ENCODE peak calls at places on chromosome 13, in ten cellular contexts. E, Q, L, H, V, A, M, D, N and U are unnamed samples.

GRCh38 chr13:85508683-85509329 is 290.4 kb downstream of the SLITRK6 start:
- DNase-seq in L (peak), H (peak), N (peak), V (no peak), E (no peak), Q (no peak), D (no peak), A (no peak), M (no peak), U (no peak)

GRCh38 chr13:19810151-19810550 is 27.4 kb upstream of the PSPC1 start:
- DNase-seq in N (no peak), H (no peak), E (no peak), L (no peak), Q (no peak), V (no peak), M (no peak), A (no peak), D (no peak), U (no peak)

GRCh38 chr13:41268764-41269163 is 5.4 kb upstream of the MTRF1 start:
- DNase-seq in E (peak), Q (no peak), N (peak), M (no peak), A (no peak), L (peak), V (no peak), H (no peak), D (peak), U (peak)

GRCh38 chr13:29920018-29920643 is 69.7 kb upstream of the UBL3 start:
- DNase-seq in Q (no peak), A (no peak), L (no peak), E (no peak), H (no peak), D (no peak), V (no peak), N (no peak), M (no peak), U (no peak)

GRCh38 chr13:58495668-58496067 is 864.1 kb downstream of the PCDH17 start:
- DNase-seq in N (no peak), M (no peak), D (no peak), H (no peak), E (no peak), V (no peak), L (no peak), Q (no peak), A (no peak), U (no peak)

GRCh38 chr13:40667622-40667978 is 1.2 kb upstream of the FOXO1 start:
- DNase-seq in M (no peak), D (peak), N (no peak), V (no peak), H (peak), A (no peak), L (no peak), Q (no peak), E (no peak), U (no peak)

GRCh38 chr13:99985243-99985874 is 3.8 kb downstream of the ZIC2 start:
- DNase-seq in N (no peak), D (peak), A (peak), H (peak), Q (no peak), V (no peak), L (no peak), M (peak), E (no peak), U (no peak)

GRCh38 chr13:103009061-103009840 is 57.0 kb downstream of the SLC10A2 start:
- DNase-seq in A (no peak), Q (no peak), H (no peak), M (no peak), L (peak), D (no peak), N (peak), E (no peak), V (no peak), U (no peak)

GRCh38 chr13:27834095-27834494 is 41.8 kb downstream of the GSX1 start:
- DNase-seq in Q (no peak), N (no peak), L (no peak), M (no peak), A (no peak), D (no peak), V (no peak), H (no peak), E (no peak), U (no peak)

GRCh38 chr13:78187781-78188180 is 269.1 kb upstream of the EDNRB start:
- DNase-seq in V (no peak), Q (no peak), L (no peak), N (no peak), H (no peak), D (no peak), M (no peak), A (no peak), E (no peak), U (no peak)

GRCh38 chr13:100140441-100140840 is 51.5 kb downstream of the PCCA start:
- DNase-seq in Q (no peak), E (no peak), H (no peak), D (no peak), L (no peak), V (no peak), N (no peak), A (no peak), M (no peak), U (no peak)

GRCh38 chr13:99766641-99767045 is 204.9 kb downstream of the ZIC5 start:
- DNase-seq in A (no peak), L (peak), Q (no peak), D (no peak), N (no peak), M (no peak), H (peak), V (no peak), E (no peak), U (no peak)

GRCh38 chr13:27979001-27979643 is 9.4 kb downstream of the URAD start:
- DNase-seq in Q (no peak), H (peak), D (no peak), M (no peak), A (no peak), E (no peak), L (no peak), V (no peak), N (no peak), U (no peak)

GRCh38 chr13:41050041-41050440 is 11.3 kb upstream of the WBP4 start:
- DNase-seq in D (no peak), H (no peak), V (no peak), M (no peak), L (no peak), A (no peak), N (no peak), E (peak), Q (no peak), U (no peak)

GRCh38 chr13:39379667-39380655 is 223.0 kb downstream of the LHFPL6 start:
- DNase-seq in E (peak), Q (no peak), M (no peak), V (no peak), N (peak), L (no peak), H (no peak), D (no peak), A (no peak), U (no peak)

GRCh38 chr13:20127563-20128458 is 33.0 kb downstream of the GJA3 start:
- DNase-seq in M (peak), A (peak), E (peak), V (no peak), Q (peak), L (no peak), H (peak), N (peak), D (peak), U (peak)

GRCh38 chr13:110055089-110055488 is 251.9 kb downstream of the COL4A1 start:
- DNase-seq in N (peak), Q (no peak), E (no peak), A (no peak), V (no peak), M (no peak), D (no peak), L (no peak), H (no peak), U (peak)

GRCh38 chr13:66513728-66514127 is 716.4 kb downstream of the PCDH9 start:
- DNase-seq in V (no peak), E (peak), H (no peak), D (no peak), L (peak), A (no peak), N (peak), M (no peak), Q (no peak), U (no peak)

GRCh38 chr13:27960362-27961226 is 8.5 kb downstream of the CDX2 start:
- DNase-seq in D (peak), H (peak), M (peak), A (peak), Q (no peak), E (peak), N (peak), V (no peak), L (peak), U (peak)

GRCh38 chr13:102317593-102317992 is 84.3 kb downstream of the FGF14 start:
- DNase-seq in Q (no peak), A (peak), V (no peak), M (no peak), L (no peak), N (peak), H (no peak), E (peak), D (no peak), U (no peak)

GRCh38 chr13:33340631-33341030 is 55.1 kb upstream of the STARD13 start:
- DNase-seq in M (no peak), H (no peak), Q (no peak), E (peak), V (no peak), N (peak), A (no peak), L (no peak), D (no peak), U (no peak)

GRCh38 chr13:20378721-20379120 is 146.6 kb upstream of the GJB6 start:
- DNase-seq in N (no peak), M (no peak), A (no peak), V (no peak), D (no peak), E (no peak), H (peak), L (no peak), Q (no peak), U (no peak)

GRCh38 chr13:27970382-27971235 is 1.5 kb upstream of the CDX2 start:
- DNase-seq in M (peak), D (peak), Q (no peak), A (no peak), H (peak), V (no peak), N (no peak), E (no peak), L (no peak), U (no peak)

GRCh38 chr13:80011448-80012212 is 329.3 kb downstream of the SPRY2 start:
- DNase-seq in E (no peak), D (no peak), V (no peak), M (no peak), Q (no peak), H (no peak), A (no peak), N (peak), L (no peak), U (no peak)

GRCh38 chr13:82566864-82567263 is 1315.4 kb downstream of the SLITRK1 start:
- DNase-seq in E (no peak), M (no peak), D (no peak), Q (no peak), N (no peak), L (no peak), H (no peak), A (no peak), V (no peak), U (no peak)

GRCh38 chr13:49810825-49811526 is 18.5 kb upstream of the KPNA3 start:
- DNase-seq in A (peak), M (no peak), H (no peak), E (peak), N (peak), D (no peak), L (peak), V (no peak), Q (no peak), U (no peak)

GRCh38 chr13:74129500-74130144 is 4.6 kb downstream of the KLF12 start:
- DNase-seq in A (no peak), M (no peak), V (no peak), D (no peak), L (no peak), H (no peak), Q (peak), N (peak), E (peak), U (no peak)

GRCh38 chr13:29543230-29544215 is 52.0 kb downstream of the SLC7A1 start:
- DNase-seq in E (peak), H (peak), M (no peak), A (peak), D (no peak), Q (no peak), V (no peak), N (peak), L (peak), U (peak)

GRCh38 chr13:101231751-101232428 is 184.4 kb downstream of the NALCN start:
- DNase-seq in E (peak), N (peak), Q (no peak), M (no peak), H (no peak), D (no peak), V (no peak), A (no peak), L (peak), U (peak)

DNA sequence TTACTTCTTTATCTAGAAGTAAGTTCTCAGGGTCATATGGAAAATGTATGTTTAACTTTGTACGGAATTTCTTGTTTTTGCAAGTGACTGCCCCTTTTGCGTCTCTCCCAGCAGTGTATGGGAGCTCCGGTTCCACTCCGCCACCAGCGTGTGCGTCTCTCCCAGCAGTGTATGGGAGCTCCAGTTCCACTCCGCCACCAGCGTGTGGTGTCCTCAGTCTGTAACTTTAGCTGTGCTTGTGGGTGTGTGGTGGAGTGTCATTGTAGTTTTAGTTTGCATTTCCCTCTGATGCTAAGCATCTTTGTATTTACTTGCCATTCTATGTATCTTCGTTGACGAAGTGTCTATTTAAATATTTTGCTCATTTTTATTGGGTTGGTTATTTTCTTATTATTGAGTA is 2.4 kb downstream of the CUL4A start:
- DNase-seq in L (no peak), Q (no peak), N (no peak), M (peak), A (no peak), D (peak), E (no peak), H (peak), V (no peak), U (no peak)
- TF ChIP-seq CTCF in L (peak), Q (no peak), N (no peak), M (no peak), A (no peak), D (peak), E (peak), H (peak), V (no peak), U (peak)

GRCh38 chr13:52449323-52450011 is 967 bp downstream of the VPS36 start:
- DNase-seq in E (no peak), H (no peak), D (no peak), Q (no peak), A (no peak), L (no peak), N (no peak), V (peak), M (no peak), U (no peak)

GRCh38 chr13:52450012-52450792 is at the start of gene VPS36:
- DNase-seq in E (peak), N (peak), A (peak), L (peak), Q (peak), M (peak), D (peak), H (peak), V (peak), U (peak)

GRCh38 chr13:52447815-52448552 is 2.5 kb downstream of the VPS36 start:
- DNase-seq in H (no peak), A (no peak), V (no peak), E (no peak), Q (no peak), L (no peak), M (no peak), N (no peak), D (no peak), U (no peak)

GRCh38 chr13:52452470-52452869 is 2.0 kb upstream of the VPS36 start:
- DNase-seq in D (no peak), Q (no peak), M (no peak), E (no peak), A (no peak), V (no peak), L (no peak), H (no peak), N (no peak), U (no peak)

GRCh38 chr13:52450793-52451116 is 321 bp upstream of the VPS36 start:
- DNase-seq in H (no peak), N (no peak), A (no peak), Q (no peak), D (no peak), V (no peak), M (no peak), L (no peak), E (no peak), U (no peak)
- TF ChIP-seq CTCF in H (peak), N (no peak), A (no peak), Q (peak), D (peak), V (peak), M (peak), L (no peak), E (peak), U (peak)

GRCh38 chr13:45340422-45341033 is 455 bp downstream of the TPT1 start:
- DNase-seq in Q (peak), V (peak), M (peak), L (peak), D (peak), E (peak), N (peak), A (peak), H (peak), U (peak)
- TF ChIP-seq CTCF in Q (peak), V (peak), M (peak), L (peak), D (peak), E (peak), N (peak), A (peak), H (peak), U (peak)

DNA sequence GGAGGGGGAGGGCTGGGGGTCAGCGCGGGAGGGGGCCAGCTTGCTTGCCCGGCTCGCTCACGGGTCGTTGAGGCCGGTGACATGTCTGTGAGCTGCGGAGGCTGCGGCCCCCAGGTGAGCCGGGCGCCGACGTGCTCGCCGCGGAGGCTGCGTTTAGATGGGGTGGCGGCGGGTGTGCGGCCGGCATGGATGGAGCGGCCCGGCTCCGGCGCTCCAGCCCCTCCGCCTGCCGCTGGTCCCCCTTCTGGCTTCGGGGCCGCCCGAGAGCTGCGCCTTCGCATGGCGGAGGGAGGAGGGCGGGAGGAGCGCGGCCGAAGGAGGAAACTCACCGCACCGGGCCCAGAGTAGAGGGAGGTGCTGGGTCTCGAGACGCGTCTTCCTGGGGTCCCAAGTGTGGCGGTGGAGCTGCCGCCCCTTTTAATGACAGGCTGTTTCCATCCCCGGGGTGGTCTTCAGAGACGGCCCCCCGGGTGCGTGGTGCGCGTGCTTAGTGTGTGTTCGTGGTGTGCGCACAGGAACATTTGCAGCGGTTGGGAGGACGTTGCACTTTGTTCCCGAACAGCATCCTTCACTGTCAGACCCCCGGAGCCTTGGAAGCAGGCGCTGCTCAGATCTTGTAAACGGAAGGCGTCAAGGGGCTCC is at the start of gene AKAP11:
- DNase-seq in L (peak), E (peak), Q (peak), D (peak), M (peak), N (peak), H (no peak), V (peak), A (peak), U (no peak)
- TF ChIP-seq CTCF in L (no peak), E (no peak), Q (no peak), D (no peak), M (no peak), N (no peak), H (no peak), V (no peak), A (no peak), U (peak)

DNA sequence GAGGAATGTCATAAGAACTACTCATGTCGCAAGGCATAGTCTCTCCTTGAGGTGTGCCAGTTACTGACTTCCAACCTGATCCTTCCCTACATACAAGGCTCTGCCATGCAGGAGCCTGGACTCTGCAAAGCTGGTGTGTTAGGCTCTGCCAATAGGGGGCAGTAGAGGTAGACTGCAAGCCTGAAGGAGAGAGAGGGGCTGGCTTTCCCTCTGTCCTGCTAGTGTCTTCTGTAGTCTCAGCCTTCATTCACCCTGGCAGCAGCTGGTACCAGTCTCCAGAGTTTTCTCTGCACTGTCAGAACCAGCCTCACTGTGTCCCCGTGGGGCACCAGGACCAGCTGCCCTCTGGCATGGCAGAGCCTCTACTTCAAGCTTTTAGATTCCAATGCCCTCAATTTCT is 14.5 kb downstream of the SHISA2 start:
- DNase-seq in H (peak), Q (peak), M (peak), D (no peak), E (peak), V (no peak), L (no peak), N (no peak), A (no peak), U (no peak)
- TF ChIP-seq CTCF in H (peak), Q (peak), M (peak), D (peak), E (peak), V (peak), L (peak), N (peak), A (peak), U (peak)

DNA sequence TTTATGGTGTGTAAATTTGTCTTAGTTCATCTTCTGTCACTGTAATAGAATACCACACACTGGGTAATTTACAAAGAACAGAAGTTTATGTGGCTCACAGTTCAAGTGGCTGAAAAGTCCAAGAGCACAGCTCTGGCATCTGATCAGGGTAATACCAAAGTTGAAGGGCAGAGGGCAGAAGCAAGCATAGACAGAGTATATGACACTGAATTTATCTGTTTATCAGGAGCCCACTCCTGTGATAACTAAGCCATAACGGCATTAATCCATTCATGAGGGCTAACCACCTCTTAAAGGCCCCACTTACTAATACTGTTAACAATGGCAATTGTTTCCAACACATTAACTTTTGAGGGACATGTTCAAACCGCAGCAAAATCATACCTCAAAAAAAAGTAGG is 4.0 kb upstream of the RFXAP start:
- DNase-seq in A (no peak), M (no peak), E (peak), N (peak), D (no peak), H (no peak), L (no peak), V (no peak), Q (no peak), U (no peak)
- TF ChIP-seq CTCF in A (peak), M (peak), E (peak), N (peak), D (peak), H (peak), L (peak), V (peak), Q (peak), U (peak)

GRCh38 chr13:112212533-112212932 is 145.6 kb downstream of the SOX1 start:
- DNase-seq in L (no peak), H (no peak), A (no peak), V (no peak), N (no peak), D (no peak), Q (no peak), E (no peak), M (no peak), U (no peak)

GRCh38 chr13:112217431-112217830 is 150.5 kb downstream of the SOX1 start:
- DNase-seq in D (no peak), E (no peak), A (no peak), L (no peak), V (no peak), H (peak), N (no peak), M (no peak), Q (no peak), U (no peak)

GRCh38 chr13:112210401-112210800 is 143.5 kb downstream of the SOX1 start:
- DNase-seq in A (no peak), V (no peak), H (peak), Q (no peak), M (no peak), D (peak), N (no peak), L (no peak), E (no peak), U (no peak)

GRCh38 chr13:112215871-112216270 is 148.9 kb downstream of the SOX1 start:
- DNase-seq in N (no peak), H (peak), M (no peak), A (no peak), D (no peak), Q (no peak), E (no peak), L (no peak), V (no peak), U (no peak)

GRCh38 chr13:112213467-112214245 is 146.7 kb downstream of the SOX1 start:
- DNase-seq in Q (no peak), M (no peak), A (peak), L (no peak), E (no peak), D (no peak), V (no peak), N (no peak), H (no peak), U (no peak)
- TF ChIP-seq CTCF in Q (no peak), M (no peak), A (no peak), L (no peak), E (no peak), D (no peak), V (no peak), N (no peak), H (no peak), U (no peak)